ENCODE peak calls at places on chromosomes 11 and 22, in six cellular contexts. N is Peyer's patch, Z is pancreas, A is body of pancreas, F is lower lobe of right lung, T is H1. K is an unnamed sample.

GRCh38 chr11:2256293-2256913 is 14.0 kb downstream of the ASCL2 start:
- DNase-seq in N (no peak), Z (no peak), A (no peak), F (no peak), T (no peak), K (no peak)

GRCh38 chr22:44955102-44955501 is 54.7 kb downstream of the PHF21B start:
- DNase-seq in N (no peak), Z (no peak), A (no peak), F (no peak), T (no peak), K (no peak)

GRCh38 chr11:15955595-15955994 is 400.8 kb downstream of the SOX6 start:
- DNase-seq in N (no peak), Z (no peak), A (no peak), F (no peak), T (no peak), K (no peak)

GRCh38 chr11:50298182-50298988 is 265.7 kb downstream of the OR4C45 start:
- DNase-seq in N (no peak), Z (no peak), A (no peak), F (no peak), T (no peak), K (no peak)

GRCh38 chr11:133697161-133697560 is 148.2 kb downstream of the SPATA19 start:
- DNase-seq in N (no peak), Z (no peak), A (no peak), F (no peak), T (no peak), K (no peak)

GRCh38 chr11:119668685-119669084 is 60.3 kb downstream of the NECTIN1 start:
- DNase-seq in N (no peak), Z (no peak), A (no peak), F (no peak), T (no peak), K (no peak)

GRCh38 chr11:1129666-1130160 is 28.0 kb upstream of the MUC5AC start:
- DNase-seq in N (peak; percentile 5), Z (no peak), A (no peak), F (no peak), T (no peak), K (no peak)

GRCh38 chr11:118900535-118901384 is 17.1 kb downstream of the CXCR5 start:
- DNase-seq in N (no peak), Z (no peak), A (no peak), F (no peak), T (no peak), K (no peak)

GRCh38 chr11:17921620-17922473 is 91.0 kb downstream of the SERGEF start:
- DNase-seq in N (no peak), Z (no peak), A (no peak), F (no peak), T (no peak), K (no peak)

GRCh38 chr11:60914620-60915249 is 777 bp downstream of the TMEM109 start:
- DNase-seq in N (peak; percentile 35), Z (no peak), A (peak; percentile 38), F (no peak), T (no peak), K (no peak)

GRCh38 chr11:12079726-12080556 is 30.4 kb upstream of the MICAL2 start:
- DNase-seq in N (no peak), Z (no peak), A (peak; percentile 26), F (no peak), T (no peak), K (peak; percentile 98)

GRCh38 chr11:113401718-113402117 is 14.1 kb downstream of the ANKK1 start:
- DNase-seq in N (no peak), Z (peak; percentile 45), A (peak; percentile 76), F (peak; percentile 80), T (no peak), K (peak; percentile 37)

GRCh38 chr11:46759196-46759595 is 40.2 kb downstream of the F2 start:
- DNase-seq in N (no peak), Z (no peak), A (no peak), F (no peak), T (no peak), K (no peak)

GRCh38 chr11:8060801-8061554 is 20.0 kb upstream of the TUB start:
- DNase-seq in N (no peak), Z (no peak), A (no peak), F (no peak), T (no peak), K (no peak)

GRCh38 chr11:10072841-10073240 is 221.2 kb downstream of the SBF2 start:
- DNase-seq in N (no peak), Z (no peak), A (no peak), F (no peak), T (no peak), K (no peak)

GRCh38 chr11:117805048-117805447 is 8.0 kb upstream of the DSCAML1 start:
- DNase-seq in N (no peak), Z (no peak), A (no peak), F (no peak), T (no peak), K (no peak)

GRCh38 chr11:20112291-20113146 is 47.8 kb downstream of the DBX1 start:
- DNase-seq in N (peak; percentile 18), Z (peak; percentile 82), A (peak; percentile 89), F (no peak), T (no peak), K (peak; percentile 94)

GRCh38 chr11:101127348-101127698 is 2.3 kb downstream of the PGR start:
- DNase-seq in N (no peak), Z (no peak), A (peak; percentile 12), F (peak; percentile 48), T (no peak), K (no peak)

GRCh38 chr11:59197990-59198389 is 14.7 kb downstream of the MPEG1 start:
- DNase-seq in N (no peak), Z (peak; percentile 48), A (peak; percentile 77), F (peak; percentile 86), T (no peak), K (no peak)
- H3K36me3 ChIP-seq in N (peaks cover 2% of the 10 kb centered on the region), Z (peaks cover 13% of the 10 kb centered on the region), A (no peaks in the 10 kb centered on the region), F (peaks cover 70% of the 10 kb centered on the region), T (peaks cover 28% of the 10 kb centered on the region), K (no peaks in the 10 kb centered on the region)

DNA sequence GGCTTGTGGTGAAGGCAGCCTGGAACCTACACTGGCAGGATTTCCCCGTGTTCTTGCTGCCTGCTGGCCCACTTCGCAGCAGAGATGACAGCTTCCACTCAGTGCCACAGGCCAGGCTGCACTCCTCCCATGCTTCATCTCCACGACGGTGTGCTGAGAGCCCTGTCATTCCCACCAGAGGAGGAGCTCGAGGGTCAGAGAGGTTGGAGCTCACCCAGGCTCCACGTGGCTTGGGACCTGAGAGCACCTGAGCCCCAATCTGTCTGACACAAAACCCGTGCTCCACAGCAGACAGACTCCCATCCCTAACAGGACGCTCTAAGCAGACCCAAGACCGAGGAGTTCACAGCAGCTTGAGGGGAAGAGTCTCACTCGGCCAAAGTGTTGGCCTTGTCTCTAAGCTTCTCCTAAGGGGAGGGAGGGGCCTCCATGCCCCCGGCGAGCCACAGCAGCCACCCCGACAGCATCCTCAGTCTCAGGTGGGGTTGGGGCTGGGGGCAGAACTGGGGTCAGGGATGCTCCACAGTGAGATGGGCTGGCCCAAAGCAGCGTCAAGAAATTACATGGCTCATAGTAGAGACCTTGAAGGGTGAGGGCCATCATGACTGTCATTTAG is 10.7 kb downstream of the LRFN4 start:
- DNase-seq in N (no peak), Z (no peak), A (no peak), F (no peak), T (no peak), K (no peak)
- TF ChIP-seq CTCF in N (no peak), Z (no peak), A (no peak), F (no peak), T (no peak), K (no peak)

GRCh38 chr22:20430101-20430640 is 7.5 kb downstream of the SCARF2 start:
- DNase-seq in N (no peak), Z (no peak), A (no peak), F (peak; percentile 42), T (no peak), K (no peak)
- H3K4me3 ChIP-seq in N (peak overlapping the region; percentile 23), Z (no peak overlapping the region), A (no peak overlapping the region), F (peak overlapping the region; percentile 54), T (peak overlapping the region; percentile 56), K (no peak overlapping the region)

DNA sequence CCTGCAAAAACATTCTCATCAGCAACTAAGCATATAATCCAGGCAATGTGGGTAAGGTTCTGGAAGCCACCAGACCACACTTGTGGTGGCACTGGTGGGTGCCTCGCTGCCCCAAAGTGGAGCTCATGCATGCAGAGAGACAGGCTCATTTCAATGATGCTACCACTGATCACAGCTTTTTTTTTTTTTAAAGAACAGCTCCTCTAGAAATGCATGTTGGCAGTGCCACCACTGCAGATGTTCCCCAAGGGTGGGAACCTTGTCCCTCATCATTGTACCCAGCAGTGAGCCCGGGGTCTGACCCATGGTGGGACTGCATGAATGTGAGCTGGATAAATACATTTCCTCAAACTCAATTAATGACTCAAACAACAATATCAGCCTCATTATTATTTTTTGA is 31.1 kb upstream of the SERPIND1 start:
- DNase-seq in N (no peak), Z (no peak), A (no peak), F (no peak), T (no peak), K (no peak)
- H3K36me3 ChIP-seq in N (peaks cover 4% of the 10 kb centered on the region), Z (peaks cover 12% of the 10 kb centered on the region), A (no peaks in the 10 kb centered on the region), F (peaks cover 82% of the 10 kb centered on the region), T (no peaks in the 10 kb centered on the region), K (peaks cover 1% of the 10 kb centered on the region)

GRCh38 chr11:31873115-31873514 is 62.0 kb upstream of the PAX6 start:
- DNase-seq in N (no peak), Z (no peak), A (no peak), F (no peak), T (no peak), K (no peak)

GRCh38 chr11:31872074-31872440 is 60.9 kb upstream of the PAX6 start:
- DNase-seq in N (no peak), Z (no peak), A (no peak), F (no peak), T (no peak), K (no peak)

GRCh38 chr11:31874631-31875191 is 63.6 kb upstream of the PAX6 start:
- DNase-seq in N (no peak), Z (no peak), A (no peak), F (no peak), T (no peak), K (no peak)

GRCh38 chr11:31870609-31871309 is 59.6 kb upstream of the PAX6 start:
- DNase-seq in N (no peak), Z (peak; percentile 30), A (peak; percentile 44), F (peak; percentile 47), T (peak; percentile 68), K (no peak)

GRCh38 chr11:31871310-31872073 is 60.4 kb upstream of the PAX6 start:
- DNase-seq in N (no peak), Z (no peak), A (no peak), F (no peak), T (no peak), K (no peak)
- TF ChIP-seq CTCF in N (no peak), Z (no peak), A (no peak), F (no peak), T (no peak), K (no peak)

GRCh38 chr22:46119729-46120419 is 30.5 kb upstream of the PPARA start:
- DNase-seq in N (no peak), Z (no peak), A (no peak), F (no peak), T (no peak), K (no peak)
- H3K4me3 ChIP-seq in N (no peak overlapping the region), Z (no peak overlapping the region), A (no peak overlapping the region), F (no peak overlapping the region), T (no peak overlapping the region), K (no peak overlapping the region)